ENCODE peak calls at places on chromosomes 16 and 17, in six cellular contexts. One of them, this sample, is unnamed.

GRCh38 chr17:7855643-7856080 is 796 bp downstream of the TMEM88 start:
- DNase-seq in MM.1S: no peak
- DNase-seq in left lung: peak
- DNase-seq in CD4-positive, alpha-beta T cell: no peak
- DNase-seq in GM13976: no peak
- DNase-seq in cardiac fibroblast: no peak
- DNase-seq in this sample: no peak

GRCh38 chr17:48499248-48499647 is 31.6 kb downstream of the HOXB1 start:
- DNase-seq in cardiac fibroblast: no peak
- DNase-seq in MM.1S: no peak
- DNase-seq in left lung: no peak
- DNase-seq in GM13976: no peak
- DNase-seq in CD4-positive, alpha-beta T cell: no peak
- DNase-seq in this sample: no peak

GRCh38 chr16:22983614-22984013 is 165.6 kb downstream of the USP31 start:
- DNase-seq in GM13976: no peak
- DNase-seq in cardiac fibroblast: no peak
- DNase-seq in CD4-positive, alpha-beta T cell: no peak
- DNase-seq in MM.1S: no peak
- DNase-seq in left lung: no peak
- DNase-seq in this sample: no peak

GRCh38 chr17:511833-512251 is 159.2 kb upstream of the RPH3AL start:
- DNase-seq in left lung: no peak
- DNase-seq in GM13976: no peak
- DNase-seq in cardiac fibroblast: no peak
- DNase-seq in MM.1S: no peak
- DNase-seq in CD4-positive, alpha-beta T cell: no peak
- DNase-seq in this sample: no peak

GRCh38 chr16:82280867-82281266 is 110.8 kb upstream of the MPHOSPH6 start:
- DNase-seq in GM13976: no peak
- DNase-seq in cardiac fibroblast: no peak
- DNase-seq in MM.1S: no peak
- DNase-seq in left lung: no peak
- DNase-seq in CD4-positive, alpha-beta T cell: no peak
- DNase-seq in this sample: no peak

GRCh38 chr17:46876353-46876887 is 25.0 kb downstream of the WNT9B start:
- DNase-seq in CD4-positive, alpha-beta T cell: no peak
- DNase-seq in left lung: no peak
- DNase-seq in GM13976: peak
- DNase-seq in MM.1S: peak
- DNase-seq in cardiac fibroblast: no peak
- DNase-seq in this sample: no peak

GRCh38 chr17:17359271-17359670 is 56.1 kb downstream of the NT5M start:
- DNase-seq in left lung: no peak
- DNase-seq in CD4-positive, alpha-beta T cell: no peak
- DNase-seq in MM.1S: no peak
- DNase-seq in GM13976: no peak
- DNase-seq in cardiac fibroblast: no peak
- DNase-seq in this sample: no peak

GRCh38 chr17:43673516-43674323 is 12.0 kb upstream of the MEOX1 start:
- DNase-seq in GM13976: peak
- DNase-seq in MM.1S: peak
- DNase-seq in cardiac fibroblast: peak
- DNase-seq in CD4-positive, alpha-beta T cell: peak
- DNase-seq in left lung: peak
- DNase-seq in this sample: no peak

GRCh38 chr16:4814542-4815173 is 12.2 kb upstream of the ROGDI start:
- DNase-seq in GM13976: no peak
- DNase-seq in CD4-positive, alpha-beta T cell: no peak
- DNase-seq in left lung: no peak
- DNase-seq in MM.1S: no peak
- DNase-seq in cardiac fibroblast: peak
- DNase-seq in this sample: no peak

GRCh38 chr17:43645765-43646481 is 15.8 kb downstream of the MEOX1 start:
- DNase-seq in left lung: peak
- DNase-seq in GM13976: no peak
- DNase-seq in cardiac fibroblast: peak
- DNase-seq in MM.1S: no peak
- DNase-seq in CD4-positive, alpha-beta T cell: peak
- DNase-seq in this sample: peak

GRCh38 chr17:9676742-9677387 is 31.5 kb downstream of the USP43 start:
- DNase-seq in CD4-positive, alpha-beta T cell: no peak
- DNase-seq in MM.1S: no peak
- DNase-seq in cardiac fibroblast: no peak
- DNase-seq in left lung: no peak
- DNase-seq in GM13976: no peak
- DNase-seq in this sample: no peak

GRCh38 chr17:3385869-3386816 is at the start of gene OR3A2:
- DNase-seq in left lung: no peak
- DNase-seq in MM.1S: no peak
- DNase-seq in GM13976: peak
- DNase-seq in cardiac fibroblast: no peak
- DNase-seq in CD4-positive, alpha-beta T cell: no peak
- DNase-seq in this sample: no peak

GRCh38 chr17:9389116-9389515 is 186.5 kb downstream of the STX8 start:
- DNase-seq in GM13976: peak
- DNase-seq in MM.1S: peak
- DNase-seq in CD4-positive, alpha-beta T cell: no peak
- DNase-seq in cardiac fibroblast: peak
- DNase-seq in left lung: peak
- DNase-seq in this sample: no peak

GRCh38 chr17:16327018-16327417 is 26.3 kb downstream of the CENPV start:
- DNase-seq in left lung: no peak
- DNase-seq in cardiac fibroblast: no peak
- DNase-seq in CD4-positive, alpha-beta T cell: no peak
- DNase-seq in GM13976: no peak
- DNase-seq in MM.1S: no peak
- DNase-seq in this sample: no peak

GRCh38 chr16:75433732-75434413 is 570 bp upstream of the CFDP1 start:
- DNase-seq in GM13976: peak
- DNase-seq in MM.1S: peak
- DNase-seq in CD4-positive, alpha-beta T cell: no peak
- DNase-seq in cardiac fibroblast: peak
- DNase-seq in left lung: no peak
- DNase-seq in this sample: peak

GRCh38 chr16:1093284-1094123 is 2.5 kb downstream of the C1QTNF8 start:
- DNase-seq in CD4-positive, alpha-beta T cell: no peak
- DNase-seq in MM.1S: no peak
- DNase-seq in GM13976: no peak
- DNase-seq in cardiac fibroblast: peak
- DNase-seq in left lung: no peak
- DNase-seq in this sample: no peak

GRCh38 chr16:64962786-64963185 is 159.1 kb downstream of the CDH11 start:
- DNase-seq in cardiac fibroblast: peak
- DNase-seq in CD4-positive, alpha-beta T cell: no peak
- DNase-seq in MM.1S: no peak
- DNase-seq in left lung: no peak
- DNase-seq in GM13976: no peak
- DNase-seq in this sample: no peak

GRCh38 chr17:58302919-58303551 is 22.3 kb upstream of the MPO start:
- DNase-seq in GM13976: peak
- DNase-seq in CD4-positive, alpha-beta T cell: no peak
- DNase-seq in MM.1S: no peak
- DNase-seq in cardiac fibroblast: no peak
- DNase-seq in left lung: no peak
- DNase-seq in this sample: no peak

GRCh38 chr17:59406808-59407381 is 75.4 kb downstream of the YPEL2 start:
- DNase-seq in MM.1S: no peak
- DNase-seq in left lung: no peak
- DNase-seq in CD4-positive, alpha-beta T cell: no peak
- DNase-seq in cardiac fibroblast: peak
- DNase-seq in GM13976: no peak
- DNase-seq in this sample: no peak

GRCh38 chr17:50044483-50044882 is 11.4 kb upstream of the ITGA3 start:
- DNase-seq in CD4-positive, alpha-beta T cell: no peak
- DNase-seq in cardiac fibroblast: no peak
- DNase-seq in left lung: peak
- DNase-seq in MM.1S: no peak
- DNase-seq in GM13976: no peak
- DNase-seq in this sample: no peak

GRCh38 chr17:83062011-83062817 is 17.2 kb upstream of the METRNL start:
- DNase-seq in left lung: peak
- DNase-seq in CD4-positive, alpha-beta T cell: no peak
- DNase-seq in MM.1S: no peak
- DNase-seq in cardiac fibroblast: no peak
- DNase-seq in GM13976: no peak
- DNase-seq in this sample: peak

GRCh38 chr16:75116081-75116910 is at the start of gene LDHD:
- DNase-seq in GM13976: no peak
- DNase-seq in MM.1S: peak
- DNase-seq in cardiac fibroblast: peak
- DNase-seq in left lung: peak
- DNase-seq in CD4-positive, alpha-beta T cell: no peak
- DNase-seq in this sample: peak

GRCh38 chr16:50711862-50712567 is 18.6 kb downstream of the NOD2 start:
- DNase-seq in CD4-positive, alpha-beta T cell: no peak
- DNase-seq in GM13976: no peak
- DNase-seq in left lung: no peak
- DNase-seq in cardiac fibroblast: no peak
- DNase-seq in MM.1S: no peak
- DNase-seq in this sample: no peak

GRCh38 chr16:8998114-8998513 is 34.4 kb upstream of the USP7 start:
- DNase-seq in CD4-positive, alpha-beta T cell: no peak
- DNase-seq in cardiac fibroblast: peak
- DNase-seq in left lung: no peak
- DNase-seq in MM.1S: no peak
- DNase-seq in GM13976: no peak
- DNase-seq in this sample: no peak

GRCh38 chr16:54289242-54290051 is 2.9 kb upstream of the IRX3 start:
- DNase-seq in MM.1S: no peak
- DNase-seq in GM13976: no peak
- DNase-seq in left lung: no peak
- DNase-seq in cardiac fibroblast: no peak
- DNase-seq in CD4-positive, alpha-beta T cell: no peak
- DNase-seq in this sample: no peak

GRCh38 chr17:34435182-34435928 is 72.3 kb upstream of the CCL1 start:
- DNase-seq in left lung: no peak
- DNase-seq in cardiac fibroblast: no peak
- DNase-seq in MM.1S: no peak
- DNase-seq in CD4-positive, alpha-beta T cell: no peak
- DNase-seq in GM13976: no peak
- DNase-seq in this sample: no peak

GRCh38 chr17:10631701-10632100 is 25.4 kb downstream of the MYH3 start:
- DNase-seq in left lung: no peak
- DNase-seq in cardiac fibroblast: no peak
- DNase-seq in MM.1S: no peak
- DNase-seq in GM13976: no peak
- DNase-seq in CD4-positive, alpha-beta T cell: no peak
- DNase-seq in this sample: no peak

GRCh38 chr17:4947411-4948165 is 742 bp downstream of the PFN1 start:
- DNase-seq in CD4-positive, alpha-beta T cell: peak
- DNase-seq in cardiac fibroblast: peak
- DNase-seq in GM13976: peak
- DNase-seq in left lung: peak
- DNase-seq in MM.1S: peak
- DNase-seq in this sample: peak

GRCh38 chr17:60941028-60941427 is 263.4 kb downstream of the BCAS3 start:
- DNase-seq in GM13976: no peak
- DNase-seq in MM.1S: no peak
- DNase-seq in CD4-positive, alpha-beta T cell: no peak
- DNase-seq in cardiac fibroblast: peak
- DNase-seq in left lung: peak
- DNase-seq in this sample: no peak

GRCh38 chr17:40122466-40122943 is 734 bp downstream of the MSL1 start:
- DNase-seq in cardiac fibroblast: peak
- DNase-seq in CD4-positive, alpha-beta T cell: no peak
- DNase-seq in GM13976: peak
- DNase-seq in left lung: no peak
- DNase-seq in MM.1S: peak
- DNase-seq in this sample: no peak

GRCh38 chr16:66322174-66322573 is 44.3 kb upstream of the CDH5 start:
- DNase-seq in left lung: no peak
- DNase-seq in CD4-positive, alpha-beta T cell: no peak
- DNase-seq in GM13976: no peak
- DNase-seq in MM.1S: no peak
- DNase-seq in cardiac fibroblast: no peak
- DNase-seq in this sample: no peak

DNA sequence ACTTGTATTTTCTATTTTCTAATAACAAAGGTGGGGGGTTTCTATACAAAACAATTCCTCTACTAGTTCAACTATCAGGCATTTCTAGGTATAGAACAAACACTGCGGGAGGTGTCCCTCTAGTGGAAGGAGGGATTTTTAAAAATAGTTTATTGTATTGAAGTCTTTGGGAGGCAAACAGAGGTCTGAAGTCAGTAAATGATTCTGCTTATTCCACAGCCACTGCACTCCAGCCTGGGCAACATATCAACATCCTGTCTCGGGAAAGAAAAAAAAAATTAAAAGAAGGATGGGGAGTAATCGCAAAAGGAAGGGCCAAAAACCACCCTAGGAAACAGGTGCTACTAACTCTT is 648 bp upstream of the ERCC4 start:
- DNase-seq in GM13976: peak
- DNase-seq in left lung: no peak
- DNase-seq in MM.1S: peak
- DNase-seq in cardiac fibroblast: peak
- DNase-seq in CD4-positive, alpha-beta T cell: no peak
- DNase-seq in this sample: no peak
- TF ChIP-seq CTCF in GM13976: peak
- TF ChIP-seq CTCF in left lung: no peak
- TF ChIP-seq CTCF in MM.1S: no peak
- TF ChIP-seq CTCF in cardiac fibroblast: peak
- TF ChIP-seq CTCF in CD4-positive, alpha-beta T cell: peak
- TF ChIP-seq CTCF in this sample: no peak

DNA sequence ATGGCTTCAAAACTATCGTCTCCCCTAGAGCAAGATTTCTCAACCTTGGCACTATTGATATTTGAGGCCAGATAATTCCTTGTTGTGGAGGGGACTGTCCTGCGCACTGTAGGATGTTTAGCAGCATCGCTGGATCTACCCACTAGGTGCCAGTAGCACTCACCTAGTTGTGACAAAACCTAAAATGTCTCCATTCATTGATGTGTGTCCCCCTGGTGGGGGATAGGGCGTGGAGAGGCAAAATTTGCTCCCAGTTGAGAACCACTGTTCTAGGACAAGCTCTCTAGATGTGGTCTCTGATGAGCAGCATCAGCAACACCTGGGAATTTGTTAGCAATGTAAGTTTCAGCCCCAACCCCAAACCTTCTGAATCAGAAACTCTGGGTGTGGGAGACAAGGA is 259.0 kb downstream of the XYLT1 start:
- DNase-seq in CD4-positive, alpha-beta T cell: peak
- DNase-seq in left lung: no peak
- DNase-seq in cardiac fibroblast: no peak
- DNase-seq in GM13976: no peak
- DNase-seq in MM.1S: peak
- DNase-seq in this sample: no peak
- TF ChIP-seq CTCF in CD4-positive, alpha-beta T cell: peak
- TF ChIP-seq CTCF in left lung: no peak
- TF ChIP-seq CTCF in cardiac fibroblast: peak
- TF ChIP-seq CTCF in GM13976: peak
- TF ChIP-seq CTCF in MM.1S: peak
- TF ChIP-seq CTCF in this sample: peak

GRCh38 chr17:45311762-45312476 is 4.9 kb downstream of the MAP3K14 start:
- DNase-seq in MM.1S: peak
- DNase-seq in left lung: peak
- DNase-seq in cardiac fibroblast: no peak
- DNase-seq in CD4-positive, alpha-beta T cell: peak
- DNase-seq in GM13976: peak
- DNase-seq in this sample: no peak
- TF ChIP-seq CTCF in MM.1S: no peak
- TF ChIP-seq CTCF in left lung: no peak
- TF ChIP-seq CTCF in cardiac fibroblast: no peak
- TF ChIP-seq CTCF in CD4-positive, alpha-beta T cell: no peak
- TF ChIP-seq CTCF in GM13976: no peak
- TF ChIP-seq CTCF in this sample: no peak

GRCh38 chr17:62631086-62631935 is 3.8 kb downstream of the MRC2 start:
- DNase-seq in left lung: no peak
- DNase-seq in GM13976: no peak
- DNase-seq in cardiac fibroblast: no peak
- DNase-seq in MM.1S: no peak
- DNase-seq in CD4-positive, alpha-beta T cell: no peak
- DNase-seq in this sample: no peak
- TF ChIP-seq CTCF in left lung: no peak
- TF ChIP-seq CTCF in GM13976: no peak
- TF ChIP-seq CTCF in cardiac fibroblast: no peak
- TF ChIP-seq CTCF in MM.1S: no peak
- TF ChIP-seq CTCF in CD4-positive, alpha-beta T cell: no peak
- TF ChIP-seq CTCF in this sample: no peak

This sample was measured in CD14-positive monocyte.